ENCODE peak calls at places on chromosome 11, in five cellular contexts. M, G, L, S and A are unnamed samples.
A peak's percentile ranks its signal among the peaks of the same experiment; 100 is the strongest.

GRCh38 chr11:108698844-108699642 is 34.2 kb downstream of the DDX10 start:
- DNase-seq in S (no peak), G (no peak), L (no peak), M (no peak), A (no peak)

GRCh38 chr11:10454902-10455631 is at the start of gene AMPD3:
- DNase-seq in S (no peak), G (peak; percentile 99), L (peak; percentile 93), M (peak; percentile 84), A (no peak)

GRCh38 chr11:44926036-44926435 is 24.6 kb downstream of the TP53I11 start:
- DNase-seq in S (no peak), L (no peak), G (no peak), M (no peak), A (no peak)

GRCh38 chr11:15617126-15617525 is 502.4 kb downstream of the INSC start:
- DNase-seq in G (no peak), M (no peak), S (no peak), L (no peak), A (no peak)

GRCh38 chr11:80074837-80075236 is 634.0 kb upstream of the TENM4 start:
- DNase-seq in S (no peak), L (no peak), G (no peak), M (no peak), A (no peak)

GRCh38 chr11:113730887-113731726 is 25.0 kb upstream of the TMPRSS5 start:
- DNase-seq in G (peak; percentile 64), S (peak; percentile 41), M (peak; percentile 5), L (peak; percentile 17), A (no peak)

GRCh38 chr11:76794371-76795284 is 11.5 kb downstream of the TSKU start:
- DNase-seq in G (no peak), M (no peak), S (no peak), L (no peak), A (no peak)

GRCh38 chr11:2143652-2144548 is 4.7 kb upstream of the IGF2 start:
- DNase-seq in L (no peak), M (no peak), G (no peak), S (no peak), A (no peak)

GRCh38 chr11:69213315-69213714 is 57.6 kb downstream of the SMIM38 start:
- DNase-seq in L (no peak), M (no peak), G (peak; percentile 32), S (no peak), A (no peak)

GRCh38 chr11:130102457-130103249 is 33.0 kb downstream of the APLP2 start:
- DNase-seq in S (no peak), G (no peak), L (no peak), M (no peak), A (no peak)

GRCh38 chr11:75277991-75278790 is 37.6 kb downstream of the TPBGL start:
- DNase-seq in L (no peak), M (no peak), S (peak; percentile 9), G (no peak), A (no peak)

GRCh38 chr11:30585892-30586250 is 282 bp downstream of the MPPED2 start:
- DNase-seq in L (no peak), M (no peak), S (peak; percentile 27), G (no peak), A (no peak)

GRCh38 chr11:119481021-119481666 is 58.2 kb upstream of the THY1 start:
- DNase-seq in S (peak; percentile 87), L (peak; percentile 46), M (peak; percentile 84), G (peak; percentile 93), A (no peak)

GRCh38 chr11:127600674-127601073 is 600.1 kb upstream of the KIRREL3 start:
- DNase-seq in M (no peak), G (no peak), S (no peak), L (no peak), A (no peak)

GRCh38 chr11:60334005-60334620 is 7.1 kb downstream of the MS4A6E start:
- DNase-seq in M (peak; percentile 35), G (peak; percentile 13), S (peak; percentile 61), L (peak; percentile 10), A (no peak)

GRCh38 chr11:117473692-117474091 is 146.0 kb downstream of the CEP164 start:
- DNase-seq in M (no peak), L (no peak), G (no peak), S (no peak), A (no peak)

GRCh38 chr11:62033191-62034044 is 66.0 kb upstream of the FTH1 start:
- DNase-seq in M (no peak), G (no peak), L (no peak), S (no peak), A (no peak)

GRCh38 chr11:95338430-95338991 is 107.5 kb upstream of the SESN3 start:
- DNase-seq in L (peak; percentile 9), S (peak; percentile 39), M (no peak), G (peak; percentile 10), A (no peak)

GRCh38 chr11:43880640-43881159 is at the start of gene ALKBH3:
- DNase-seq in L (peak; percentile 90), M (peak; percentile 70), S (peak; percentile 94), G (peak; percentile 95), A (peak; percentile 57)

GRCh38 chr11:97909544-97910394 is 1111.0 kb upstream of the CNTN5 start:
- DNase-seq in S (no peak), L (no peak), M (no peak), G (peak; percentile 57), A (no peak)

GRCh38 chr11:2704896-2705606 is 5.3 kb upstream of the KCNQ1OT1 start:
- DNase-seq in L (no peak), S (no peak), G (no peak), M (no peak), A (no peak)

GRCh38 chr11:76699461-76700091 is 29.0 kb upstream of the LRRC32 start:
- DNase-seq in G (peak; percentile 48), L (no peak), S (no peak), M (no peak), A (no peak)

GRCh38 chr11:10628506-10629236 is 60.2 kb upstream of the LYVE1 start:
- DNase-seq in S (no peak), G (no peak), L (no peak), M (no peak), A (no peak)

GRCh38 chr11:10108901-10109665 is 184.9 kb downstream of the SBF2 start:
- DNase-seq in S (no peak), L (peak; percentile 37), G (peak; percentile 40), M (no peak), A (no peak)

GRCh38 chr11:123547180-123547579 is 107.2 kb downstream of the SCN3B start:
- DNase-seq in S (no peak), M (no peak), L (no peak), G (no peak), A (no peak)

DNA sequence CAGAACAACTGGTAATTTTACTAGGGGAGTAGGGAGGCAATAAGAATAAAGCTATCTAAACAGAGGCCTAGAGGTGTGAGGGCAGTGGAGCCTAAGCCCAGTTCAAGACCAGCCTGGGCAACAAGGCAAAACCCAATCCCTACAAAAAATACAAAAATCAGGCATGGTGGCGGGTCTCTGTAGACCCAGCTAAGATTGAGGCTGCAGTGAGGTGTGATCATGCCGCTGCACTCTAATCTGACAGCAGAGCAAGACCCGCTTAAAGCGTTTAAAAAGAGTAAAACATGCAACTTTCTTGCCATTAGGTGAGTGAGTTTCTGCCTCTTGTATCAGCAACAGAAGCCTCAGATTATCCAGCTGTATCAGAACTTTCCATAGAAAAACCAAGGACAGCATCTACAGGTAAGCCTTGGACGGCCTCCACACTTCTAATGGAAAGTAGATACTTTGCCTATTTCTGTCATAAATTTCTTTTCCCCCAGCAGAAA is 12.1 kb downstream of the TAF1D start:
- DNase-seq in L (no peak), G (no peak), S (no peak), M (no peak), A (no peak)
- TF ChIP-seq POLR2A in L (no peak), G (peak; percentile 45), S (no peak), M (no peak), A (no peak)

GRCh38 chr11:111589114-111589513 is 13.1 kb upstream of the SIK2 start:
- DNase-seq in M (no peak), G (no peak), S (no peak), L (no peak), A (no peak)

GRCh38 chr11:111582163-111582562 is 20.1 kb upstream of the SIK2 start:
- DNase-seq in S (no peak), G (no peak), L (no peak), M (no peak), A (no peak)

GRCh38 chr11:111585371-111585770 is 16.9 kb upstream of the SIK2 start:
- DNase-seq in L (no peak), G (peak; percentile 90), M (no peak), S (no peak), A (no peak)

GRCh38 chr11:111582881-111583280 is 19.4 kb upstream of the SIK2 start:
- DNase-seq in S (no peak), M (no peak), L (no peak), G (peak; percentile 74), A (no peak)

GRCh38 chr11:111586305-111586915 is 15.8 kb upstream of the SIK2 start:
- DNase-seq in S (peak; percentile 40), L (no peak), M (no peak), G (peak; percentile 66), A (no peak)
- TF ChIP-seq POLR2A in S (no peak), L (no peak), M (no peak), G (no peak), A (no peak)

GRCh38 chr11:29312817-29313216 is 704.0 kb downstream of the KCNA4 start:
- DNase-seq in L (no peak), M (no peak), G (peak; percentile 94), S (no peak), A (no peak)
- TF ChIP-seq POLR2A in L (no peak), M (no peak), G (no peak), S (no peak), A (no peak)

DNA sequence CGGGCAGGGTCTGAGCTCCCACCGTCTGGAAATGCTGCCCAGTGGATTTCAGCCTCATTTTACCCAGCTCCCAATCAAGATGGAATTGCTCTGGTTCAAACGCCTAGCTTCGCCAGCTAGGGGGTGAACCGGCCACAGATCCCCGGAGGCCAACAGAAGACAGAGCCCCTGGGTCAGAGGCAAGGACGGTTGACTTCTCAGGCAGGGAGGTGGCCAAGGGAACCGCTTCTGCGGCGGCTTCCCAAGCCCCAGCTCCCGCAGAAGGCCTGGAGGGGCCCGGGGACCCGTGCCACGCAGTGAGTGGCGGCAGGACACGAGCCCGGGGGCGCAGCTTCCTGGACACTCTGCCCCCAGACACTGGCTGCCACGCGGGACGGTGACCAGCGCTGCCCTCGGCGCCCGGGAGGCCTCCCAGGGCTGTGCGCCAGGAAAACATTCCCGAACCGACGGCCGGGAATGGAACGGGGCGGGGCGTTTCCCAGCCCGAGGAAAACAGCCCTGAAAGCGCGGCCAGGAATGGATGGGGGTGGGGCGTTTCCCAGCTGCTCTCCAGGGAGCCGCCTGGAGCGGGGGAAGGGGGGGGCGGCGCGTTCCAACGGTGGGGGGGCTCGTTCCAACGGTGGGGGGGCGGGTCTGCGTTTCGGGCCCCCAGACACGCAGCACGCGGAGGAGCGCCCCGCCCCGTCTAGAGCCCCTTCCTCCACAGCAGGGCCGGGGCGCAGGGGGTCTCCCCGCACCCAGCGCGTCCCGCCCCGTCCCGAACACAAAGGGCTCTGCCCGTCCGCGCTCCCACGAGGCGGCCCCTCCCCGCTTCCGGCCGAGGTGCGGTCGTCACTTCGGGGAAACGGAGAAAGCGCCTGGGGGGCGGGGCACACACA is 13.5 kb upstream of the B4GALNT4 start:
- DNase-seq in M (peak; percentile 84), G (peak; percentile 94), S (peak; percentile 95), L (peak; percentile 73), A (peak; percentile 65)
- TF ChIP-seq POLR2A in M (peak; percentile 61), G (peak; percentile 42), S (peak; percentile 69), L (peak; percentile 29), A (peak; percentile 71)

DNA sequence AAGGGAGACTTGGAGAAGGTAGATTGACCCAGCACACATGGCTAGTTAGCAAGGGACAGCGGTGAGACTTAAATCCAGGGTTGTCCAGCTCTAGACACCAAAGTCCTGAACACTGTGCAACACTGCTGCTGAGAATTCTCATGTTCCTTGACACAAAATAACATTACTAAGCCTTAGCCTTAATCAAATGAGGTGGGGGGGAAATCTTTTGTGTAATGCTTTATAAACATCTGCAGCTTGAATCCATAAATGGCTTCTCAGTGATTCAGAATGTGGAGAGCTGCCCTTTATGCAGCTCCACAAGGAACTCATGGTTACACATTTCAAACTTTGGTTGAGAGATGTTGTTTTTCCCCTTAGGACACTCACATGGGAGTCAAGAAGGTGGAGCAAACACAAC is 80.0 kb downstream of the CD44 start:
- DNase-seq in M (no peak), G (peak; percentile 87), L (no peak), S (no peak), A (no peak)
- TF ChIP-seq POLR2A in M (no peak), G (no peak), L (no peak), S (no peak), A (no peak)